ENCODE peak calls at places on chromosomes 7 and 10, in five cellular contexts. W is IMR-90, H is skeletal muscle cell, I is cardiac muscle cell, Q is astrocyte of the cerebellum. O is an unnamed sample.

GRCh38 chr7:2299131-2299829 is 15.0 kb downstream of the SNX8 start:
- DNase-seq in W (peak), H (peak), I (no peak), Q (peak), O (peak)

GRCh38 chr10:8053446-8054242 is 844 bp upstream of the GATA3 start:
- DNase-seq in W (peak), H (peak), I (peak), Q (peak), O (peak)

GRCh38 chr10:80276335-80276734 is 13.1 kb downstream of the MAT1A start:
- DNase-seq in W (no peak), H (no peak), I (no peak), Q (no peak), O (no peak)

GRCh38 chr10:34570887-34571286 is 244.2 kb downstream of the PARD3 start:
- DNase-seq in W (no peak), H (no peak), I (no peak), Q (no peak), O (no peak)

GRCh38 chr7:137091396-137091795 is 222.9 kb downstream of the CHRM2 start:
- DNase-seq in W (no peak), H (no peak), I (peak), Q (no peak), O (no peak)

GRCh38 chr10:98172073-98172472 is 37.6 kb downstream of the R3HCC1L start:
- DNase-seq in W (no peak), H (peak), I (no peak), Q (peak), O (no peak)

GRCh38 chr10:70617798-70618568 is 15.4 kb upstream of the PRF1 start:
- DNase-seq in W (peak), H (no peak), I (no peak), Q (peak), O (peak)

GRCh38 chr10:118958984-118959916 is 70.3 kb upstream of the NANOS1 start:
- DNase-seq in W (peak), H (peak), I (no peak), Q (peak), O (no peak)

GRCh38 chr10:122293156-122293978 is 22.3 kb downstream of the BTBD16 start:
- DNase-seq in W (no peak), H (no peak), I (no peak), Q (no peak), O (no peak)

GRCh38 chr7:91034459-91035368 is 229.5 kb upstream of the FZD1 start:
- DNase-seq in W (peak), H (no peak), I (peak), Q (peak), O (peak)

GRCh38 chr10:126302195-126302594 is 86.1 kb downstream of the ADAM12 start:
- DNase-seq in W (no peak), H (no peak), I (no peak), Q (no peak), O (no peak)

GRCh38 chr10:68902382-68902781 is 1.3 kb downstream of the DDX50 start:
- DNase-seq in W (no peak), H (no peak), I (no peak), Q (no peak), O (no peak)
- H3K4me3 ChIP-seq in W (peak), H (peak), I (peak), Q (peak), O (peak)

GRCh38 chr7:25893436-25893835 is 258.6 kb upstream of the NFE2L3 start:
- DNase-seq in W (no peak), H (no peak), I (no peak), Q (no peak), O (no peak)

GRCh38 chr7:25894002-25894901 is 257.7 kb upstream of the NFE2L3 start:
- DNase-seq in W (no peak), H (no peak), I (peak), Q (no peak), O (no peak)

GRCh38 chr7:25895792-25896171 is 256.2 kb upstream of the NFE2L3 start:
- DNase-seq in W (no peak), H (no peak), I (no peak), Q (no peak), O (no peak)

GRCh38 chr7:25897261-25897782 is 254.7 kb upstream of the NFE2L3 start:
- DNase-seq in W (no peak), H (no peak), I (no peak), Q (no peak), O (no peak)

DNA sequence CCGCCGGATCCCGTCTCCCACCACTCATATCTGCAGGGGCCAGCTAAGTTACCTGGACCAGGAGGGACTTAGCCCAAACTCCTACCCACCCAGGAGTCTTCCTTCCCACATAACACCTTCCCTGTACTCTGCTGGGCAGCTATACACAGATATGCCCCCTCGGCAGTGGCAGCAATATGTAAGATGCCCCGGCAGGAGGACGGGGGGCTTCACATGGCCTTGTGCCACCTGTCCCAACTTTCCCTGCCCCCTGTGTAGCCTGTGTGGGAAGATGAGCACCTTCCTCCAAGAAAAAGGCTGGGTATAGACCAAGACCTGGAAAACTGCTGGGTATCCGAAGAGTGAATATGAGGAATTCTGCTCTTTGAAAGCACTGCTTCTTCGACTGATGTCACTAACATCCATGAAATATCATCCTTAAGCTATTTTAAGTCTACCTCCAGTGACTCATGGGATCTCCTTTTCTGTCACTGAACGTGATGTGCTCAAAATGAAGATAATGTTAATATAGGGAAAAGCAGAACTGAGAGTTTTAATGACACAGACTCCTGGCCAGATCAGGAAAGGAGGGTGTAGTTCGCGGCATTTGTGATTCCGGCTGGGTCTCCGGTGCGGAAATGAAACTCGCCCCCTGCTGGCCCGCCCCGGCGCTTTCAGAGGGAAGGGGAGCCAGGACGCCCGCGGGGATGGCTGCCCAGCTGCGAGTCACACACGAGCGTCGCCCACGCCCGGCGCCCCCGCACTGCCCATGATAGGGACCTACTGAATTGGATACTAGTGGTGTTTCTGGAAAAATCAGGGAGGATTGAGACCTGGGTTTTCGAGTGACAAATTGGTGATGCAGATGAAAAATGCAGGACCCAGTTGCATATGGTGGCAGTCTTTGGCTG is 256.9 kb upstream of the NFE2L3 start:
- DNase-seq in W (peak), H (no peak), I (peak), Q (no peak), O (no peak)
- H3K4me3 ChIP-seq in W (peak), H (peak), I (peak), Q (peak), O (no peak)

GRCh38 chr7:106282374-106282773 is 2.4 kb downstream of the NAMPT start:
- DNase-seq in W (no peak), H (no peak), I (no peak), Q (no peak), O (no peak)
- H3K4me3 ChIP-seq in W (no peak), H (peak), I (no peak), Q (no peak), O (no peak)

DNA sequence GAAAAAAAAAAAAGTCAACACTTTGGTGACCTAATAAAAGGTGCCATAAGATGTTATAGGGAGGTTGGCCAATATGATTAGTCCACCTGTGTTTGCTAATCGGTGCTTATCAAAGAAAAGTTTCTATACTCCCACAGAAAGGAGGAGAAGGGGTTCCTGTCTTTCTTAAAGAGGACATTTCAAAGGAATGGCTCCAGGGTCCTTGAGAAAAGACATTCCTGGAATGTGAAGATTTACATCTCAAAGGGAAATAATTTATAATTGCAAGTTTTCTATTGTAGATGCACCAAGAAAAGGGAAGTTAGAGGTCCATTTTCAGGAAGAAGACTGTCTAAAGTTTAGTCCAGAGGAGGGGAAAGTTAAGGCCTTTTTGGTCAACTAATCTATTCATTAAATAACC is 715.3 kb downstream of the NXPH1 start:
- DNase-seq in W (no peak), H (no peak), I (no peak), Q (no peak), O (no peak)
- H3K4me3 ChIP-seq in W (no peak), H (no peak), I (no peak), Q (no peak), O (no peak)

GRCh38 chr10:90806677-90807076 is 51.2 kb downstream of the HTR7 start:
- DNase-seq in W (no peak), H (no peak), I (no peak), Q (no peak), O (no peak)

GRCh38 chr10:90801608-90802007 is 56.2 kb downstream of the HTR7 start:
- DNase-seq in W (no peak), H (no peak), I (no peak), Q (no peak), O (no peak)

GRCh38 chr10:90800232-90800796 is 57.5 kb downstream of the HTR7 start:
- DNase-seq in W (no peak), H (no peak), I (no peak), Q (no peak), O (no peak)

GRCh38 chr10:90804354-90804753 is 53.5 kb downstream of the HTR7 start:
- DNase-seq in W (no peak), H (no peak), I (no peak), Q (no peak), O (no peak)

DNA sequence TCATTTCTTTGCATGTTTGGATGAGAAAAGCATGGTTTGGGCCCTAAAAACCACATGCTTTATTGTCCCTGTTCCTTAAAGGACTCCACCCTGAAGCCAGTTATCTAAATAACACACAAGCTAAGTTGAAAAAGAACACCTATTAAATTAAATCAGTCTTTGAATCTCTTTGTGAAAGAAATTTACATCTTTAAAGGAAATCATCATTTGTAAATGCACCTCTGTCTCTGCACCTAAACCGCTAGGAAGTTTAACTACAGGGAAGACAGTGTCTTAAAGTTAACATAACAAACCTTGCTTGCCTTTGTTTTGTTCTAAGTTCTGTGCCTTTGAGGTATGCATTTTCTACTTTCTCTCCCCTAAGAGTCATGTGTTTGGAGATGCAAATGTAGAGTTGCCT is 52.6 kb downstream of the HTR7 start:
- DNase-seq in W (no peak), H (no peak), I (no peak), Q (no peak), O (no peak)
- H3K4me3 ChIP-seq in W (no peak), H (no peak), I (no peak), Q (no peak), O (no peak)

DNA sequence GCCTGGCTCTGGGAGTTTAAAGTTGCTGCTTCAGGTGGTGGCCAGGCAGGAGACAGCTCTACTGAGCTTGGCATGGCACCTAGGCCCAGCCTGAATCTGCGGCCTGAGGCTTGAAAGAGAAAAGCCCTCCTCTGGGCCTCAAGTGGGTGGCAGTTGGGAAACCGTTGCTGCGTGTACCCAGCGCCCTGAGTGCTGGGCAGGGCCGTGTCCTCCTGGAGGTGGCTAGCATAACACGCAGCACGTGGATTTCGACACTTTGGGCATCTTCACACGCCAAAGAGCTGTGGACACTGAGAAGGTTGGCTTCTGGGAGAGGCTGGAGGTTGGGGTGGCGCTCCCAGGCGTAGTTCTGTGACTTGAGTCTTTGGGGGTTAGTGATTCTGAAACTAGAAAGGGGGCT is 2.5 kb downstream of the ZNF316 start:
- DNase-seq in W (no peak), H (no peak), I (no peak), Q (no peak), O (no peak)
- H3K4me3 ChIP-seq in W (no peak), H (no peak), I (no peak), Q (no peak), O (no peak)

GRCh38 chr7:1061180-1061579 is 16.8 kb downstream of the GPR146 start:
- DNase-seq in W (no peak), H (no peak), I (no peak), Q (no peak), O (no peak)

GRCh38 chr7:1058821-1059199 is 14.5 kb downstream of the GPR146 start:
- DNase-seq in W (peak), H (no peak), I (no peak), Q (no peak), O (no peak)

GRCh38 chr7:1058311-1058710 is 14.0 kb downstream of the GPR146 start:
- DNase-seq in W (no peak), H (no peak), I (no peak), Q (no peak), O (no peak)

GRCh38 chr7:1060315-1061080 is 16.2 kb downstream of the GPR146 start:
- DNase-seq in W (no peak), H (no peak), I (peak), Q (no peak), O (no peak)

DNA sequence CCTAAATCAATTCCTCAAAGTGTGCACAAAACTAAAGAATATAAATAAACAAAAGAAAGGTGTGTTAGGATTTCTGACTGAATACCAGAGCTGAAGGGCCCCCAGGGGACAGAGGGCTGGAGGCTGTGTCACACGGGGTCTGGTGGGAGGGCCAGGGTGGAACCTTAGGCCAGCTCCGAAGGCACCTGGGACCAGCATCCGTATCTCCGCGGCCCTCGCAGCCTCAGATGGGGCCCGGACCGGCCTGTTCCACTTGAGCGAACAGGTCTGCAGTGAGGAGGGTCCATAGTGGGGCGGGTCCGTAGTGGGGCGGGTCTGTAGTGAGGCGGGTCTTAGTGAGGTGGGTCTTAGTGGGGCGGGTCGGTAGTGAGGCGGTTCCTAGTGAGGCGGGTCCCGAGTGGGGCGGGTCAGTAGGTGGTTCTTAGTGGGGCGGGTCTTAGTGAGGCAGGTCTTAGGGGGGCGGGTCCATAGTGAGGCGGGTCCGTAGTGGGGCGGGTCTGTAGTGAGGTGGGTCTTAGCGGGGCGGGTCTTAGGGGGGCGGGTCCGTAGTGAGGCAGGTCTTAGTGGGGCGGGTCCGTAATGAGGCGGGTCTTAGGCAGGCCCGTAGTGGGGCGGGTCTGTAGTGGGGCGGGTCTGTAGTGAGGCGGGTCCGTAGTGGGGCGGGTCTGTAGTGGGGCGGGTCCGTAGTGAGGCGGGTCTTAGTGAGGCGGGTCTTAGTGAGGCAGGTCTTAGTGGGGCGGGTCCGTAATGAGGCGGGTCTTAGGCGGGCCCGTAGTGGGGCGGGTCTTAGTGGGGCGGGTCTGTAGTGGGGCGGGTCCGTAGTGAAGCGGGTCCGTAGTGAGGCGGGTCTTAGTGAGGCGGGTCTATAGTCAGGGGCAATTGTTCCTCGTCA is 15.1 kb downstream of the GPR146 start:
- DNase-seq in W (no peak), H (no peak), I (peak), Q (no peak), O (no peak)
- H3K4me3 ChIP-seq in W (no peak), H (no peak), I (no peak), Q (no peak), O (no peak)

DNA sequence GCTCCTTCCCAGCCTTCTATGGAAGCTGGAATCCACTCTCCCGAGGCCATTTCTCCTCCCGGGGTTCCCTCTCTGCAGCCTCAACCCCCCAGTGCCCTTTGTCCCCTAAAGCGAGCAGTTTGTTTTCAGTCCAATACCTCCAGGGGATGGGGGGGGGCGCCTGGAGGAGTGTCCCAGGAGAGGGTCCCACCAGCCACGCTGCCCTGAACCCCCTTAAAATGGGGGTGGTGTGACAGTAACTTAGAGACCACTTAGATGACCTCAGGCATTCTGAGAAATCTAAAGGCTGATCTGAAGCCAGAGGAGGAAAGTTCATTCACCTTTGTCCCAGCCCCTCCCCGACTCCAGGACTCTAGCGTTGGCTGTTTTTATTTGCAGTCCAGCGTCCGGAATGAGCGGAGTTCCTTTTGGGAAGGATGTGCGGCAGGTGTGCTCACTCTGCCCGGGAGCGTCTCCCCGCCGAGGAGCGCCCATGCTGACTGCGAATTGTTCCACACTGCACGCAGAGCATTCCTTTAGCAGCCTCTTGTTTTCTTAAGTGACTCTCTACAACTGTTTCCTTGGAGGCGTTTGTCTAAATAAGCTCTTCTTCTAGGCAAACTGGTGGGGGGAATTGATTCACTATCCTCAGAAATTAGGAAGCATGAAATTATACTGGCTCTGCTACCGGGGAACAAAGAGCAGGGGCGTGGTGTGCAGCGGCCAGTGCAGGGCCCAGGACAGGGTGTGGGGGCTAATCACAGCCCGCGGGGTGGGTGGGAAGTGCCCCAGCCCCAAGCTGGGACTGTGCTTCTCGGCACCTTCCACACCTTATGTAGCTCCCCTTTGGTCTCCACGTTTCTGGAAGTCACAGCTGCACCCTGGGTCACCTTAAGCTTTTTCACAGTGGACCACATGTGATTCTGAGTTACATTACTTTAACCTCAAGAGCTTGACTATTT is 46.3 kb downstream of the SYPL1 start:
- DNase-seq in W (no peak), H (no peak), I (no peak), Q (no peak), O (no peak)
- H3K4me3 ChIP-seq in W (no peak), H (peak), I (no peak), Q (peak), O (peak)